ENCODE peak calls at places on chromosomes 11 and 22, in ten cellular contexts. C is neuronal stem cell; A is NCI-H1105; O is hypothalamus; L is fibroblast of the aortic adventitia; R is ELR; X is activated gamma-delta T cell treated with anti-CD3 and anti-CD28 coated beads, Interleukin-2, amount 50 U/mL, for 16 hours; K is iPS-NIHi11; Q is aorta; H is epithelial cell of proximal tubule. W is an unnamed sample.

GRCh38 chr11:94786264-94787126 is 18.3 kb downstream of the AMOTL1 start:
- DNase-seq in R (peak), X (no peak), L (peak), K (peak), C (no peak), H (no peak), O (no peak), A (no peak), Q (no peak), W (no peak)

GRCh38 chr22:24947383-24947782 is 889 bp upstream of the LHFPL7 start:
- DNase-seq in H (no peak), C (no peak), L (no peak), R (no peak), A (no peak), Q (no peak), X (no peak), K (no peak), O (no peak), W (no peak)

GRCh38 chr11:69574383-69575255 is 66.3 kb upstream of the CCND1 start:
- DNase-seq in O (no peak), H (no peak), Q (no peak), C (no peak), X (no peak), A (no peak), K (no peak), L (no peak), R (no peak), W (no peak)

GRCh38 chr11:82229346-82229745 is 504.3 kb downstream of the FAM181B start:
- DNase-seq in C (no peak), R (peak), H (peak), L (peak), K (peak), O (no peak), A (peak), Q (no peak), X (no peak), W (peak)

GRCh38 chr11:119169272-119169719 is 771 bp downstream of the NLRX1 start:
- DNase-seq in A (no peak), C (peak), L (peak), R (peak), X (no peak), K (peak), Q (peak), H (no peak), O (no peak), W (no peak)

GRCh38 chr11:22666320-22666699 is at the start of gene GAS2:
- DNase-seq in R (no peak), X (no peak), K (peak), A (no peak), C (no peak), H (no peak), O (no peak), Q (no peak), L (peak), W (no peak)

GRCh38 chr11:111417766-111418435 is 38.8 kb upstream of the POU2AF1 start:
- DNase-seq in X (no peak), O (no peak), A (no peak), C (no peak), L (peak), H (peak), K (no peak), R (peak), Q (no peak), W (no peak)

GRCh38 chr11:75158241-75158640 is 7.3 kb downstream of the SLCO2B1 start:
- DNase-seq in A (no peak), H (no peak), Q (no peak), C (no peak), R (no peak), O (no peak), K (no peak), X (no peak), L (no peak), W (no peak)

GRCh38 chr22:39994566-39995345 is at the start of gene FAM83F:
- DNase-seq in O (no peak), Q (peak), C (no peak), L (no peak), H (no peak), X (no peak), R (no peak), K (peak), A (peak), W (peak)

GRCh38 chr22:37065149-37065548 is 13.6 kb downstream of the KCTD17 start:
- DNase-seq in K (no peak), O (no peak), L (no peak), H (no peak), Q (no peak), C (no peak), X (no peak), A (no peak), R (no peak), W (no peak)

W was measured in NCI-H1417.